ENCODE peak calls at places on chromosomes 16 and 17, in eight cellular contexts. D is stomach; H is HepG2; F is brain microvascular endothelial cell; P is substantia nigra; J is CD8-positive, alpha-beta T cell; S is heart left ventricle; Z is neural progenitor cell. A is an unnamed sample.

GRCh38 chr16:67885976-67886375 is 1.3 kb downstream of the NRN1L start:
- DNase-seq in F (no peak), J (no peak), P (no peak), D (no peak), S (no peak), H (no peak), Z (no peak), A (no peak)

GRCh38 chr17:55279203-55279602 is 14.4 kb downstream of the HLF start:
- DNase-seq in Z (no peak), J (no peak), S (no peak), F (no peak), H (no peak), D (no peak), P (no peak), A (no peak)

GRCh38 chr17:39462644-39463375 is 1.5 kb downstream of the CDK12 start:
- DNase-seq in S (no peak), P (no peak), Z (peak), D (no peak), H (no peak), F (no peak), J (no peak), A (no peak)

GRCh38 chr17:55639096-55639495 is 83.6 kb downstream of the TMEM100 start:
- DNase-seq in F (no peak), D (no peak), J (no peak), S (no peak), Z (no peak), H (no peak), P (no peak), A (no peak)

GRCh38 chr16:26987631-26988030 is 79.1 kb upstream of the C16orf82 start:
- DNase-seq in S (no peak), Z (no peak), P (no peak), F (no peak), D (no peak), J (no peak), H (no peak), A (no peak)

GRCh38 chr17:57537524-57538410 is 207.3 kb downstream of the CCDC182 start:
- DNase-seq in Z (peak), F (no peak), S (no peak), H (peak), P (no peak), D (no peak), J (no peak), A (peak)

GRCh38 chr17:29726721-29727252 is 104.1 kb upstream of the CORO6 start:
- DNase-seq in F (peak), J (no peak), H (no peak), S (no peak), Z (no peak), P (no peak), D (no peak), A (peak)

GRCh38 chr16:3099732-3100499 is 822 bp upstream of the ZSCAN10 start:
- DNase-seq in Z (peak), P (peak), D (peak), J (peak), F (peak), H (peak), S (peak), A (peak)

GRCh38 chr17:27800522-27800921 is at the start of gene NOS2:
- DNase-seq in H (peak), F (no peak), P (no peak), Z (no peak), S (no peak), J (no peak), D (no peak), A (no peak)

GRCh38 chr17:45791935-45792334 is 7.8 kb downstream of the CRHR1 start:
- DNase-seq in S (no peak), Z (no peak), P (no peak), J (no peak), F (no peak), H (no peak), D (peak), A (no peak)

GRCh38 chr16:57537596-57538234 is 1.3 kb upstream of the CCDC102A start:
- DNase-seq in H (no peak), F (no peak), P (no peak), Z (no peak), S (no peak), J (no peak), D (no peak), A (no peak)

GRCh38 chr17:64492481-64493109 is 4.3 kb downstream of the POLG2 start:
- DNase-seq in H (no peak), D (no peak), S (no peak), Z (no peak), F (no peak), J (no peak), P (no peak), A (peak)

GRCh38 chr17:45262516-45263476 is 902 bp upstream of the SPATA32 start:
- DNase-seq in S (no peak), D (no peak), J (no peak), F (no peak), H (no peak), Z (no peak), P (no peak), A (no peak)

GRCh38 chr17:29292071-29292991 is 1.6 kb downstream of the NUFIP2 start:
- DNase-seq in H (no peak), J (peak), Z (peak), F (no peak), P (peak), D (peak), S (peak), A (peak)

GRCh38 chr16:1548727-1549126 is 15.3 kb downstream of the TMEM204 start:
- DNase-seq in F (no peak), J (peak), D (no peak), P (no peak), H (no peak), Z (no peak), S (no peak), A (no peak)
- H3K27ac ChIP-seq in F (no peak), J (no peak), D (no peak), P (no peak), H (peak), Z (no peak), S (peak), A (no peak)

GRCh38 chr16:51924744-51925143 is 622.2 kb downstream of the TOX3 start:
- DNase-seq in D (no peak), H (peak), F (no peak), J (no peak), Z (no peak), P (no peak), S (no peak), A (no peak)
- H3K27ac ChIP-seq in D (no peak), H (no peak), F (no peak), J (no peak), Z (no peak), P (no peak), S (no peak), A (no peak)

DNA sequence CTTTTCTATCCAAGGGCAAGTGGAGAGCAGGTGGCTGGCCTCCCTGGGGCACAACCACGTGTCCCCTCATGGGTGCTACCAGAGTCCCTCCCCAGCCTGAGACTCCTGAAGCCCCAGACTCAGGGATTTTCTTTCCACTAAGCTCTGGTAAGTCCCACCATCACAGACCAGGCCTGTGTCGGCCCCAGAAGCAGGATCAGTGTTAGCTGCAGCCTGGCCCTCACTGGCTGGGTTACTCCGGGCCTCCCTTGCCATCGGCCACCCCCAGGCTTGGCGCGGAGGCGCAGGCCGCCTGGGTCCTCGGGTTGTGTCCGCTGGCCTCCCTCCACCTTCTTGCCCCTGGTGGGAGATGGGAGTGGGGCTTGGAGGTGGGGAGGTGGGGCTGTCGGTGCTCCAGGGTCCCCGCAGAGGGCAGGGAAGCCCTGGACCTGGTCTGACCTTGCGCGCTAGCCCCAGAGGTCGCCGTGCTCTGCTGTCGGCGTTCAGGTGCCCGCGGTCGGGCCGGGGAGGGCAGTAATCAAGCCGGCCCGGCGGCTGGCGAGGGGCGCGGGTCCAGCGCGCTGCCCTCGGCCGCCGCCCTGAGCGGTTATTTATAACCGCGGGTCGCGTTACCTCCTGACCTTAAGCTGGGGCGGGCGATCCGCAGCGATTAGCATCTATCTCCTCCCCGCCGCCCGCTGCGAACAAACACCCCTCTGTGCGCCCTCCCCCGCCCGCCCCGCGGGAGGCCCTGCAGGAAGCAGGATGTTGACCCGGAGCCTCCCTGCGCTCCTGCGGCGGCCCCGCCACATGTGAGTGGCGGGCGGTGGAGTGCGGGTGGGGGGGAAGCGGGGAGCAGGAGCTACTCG is 78.1 kb upstream of the TOB1 start:
- DNase-seq in H (peak), J (peak), Z (peak), F (no peak), S (peak), P (peak), D (peak), A (peak)
- H3K27ac ChIP-seq in H (peak), J (peak), Z (no peak), F (no peak), S (peak), P (peak), D (peak), A (peak)

GRCh38 chr17:82753201-82753464 is 1.3 kb downstream of the TBCD start:
- DNase-seq in D (no peak), H (no peak), S (no peak), Z (no peak), P (no peak), F (no peak), J (no peak), A (no peak)
- H3K27ac ChIP-seq in D (no peak), H (no peak), S (no peak), Z (no peak), P (no peak), F (no peak), J (no peak), A (no peak)

GRCh38 chr16:81996664-81997529 is 14.4 kb downstream of the SDR42E1 start:
- DNase-seq in S (no peak), P (no peak), J (no peak), D (no peak), H (peak), F (peak), Z (peak), A (no peak)
- H3K27ac ChIP-seq in S (no peak), P (no peak), J (no peak), D (peak), H (no peak), F (peak), Z (no peak), A (no peak)